ENCODE peak calls at places on chromosomes 11 and 22, in nine cellular contexts. One of them, this sample, is unnamed.

GRCh38 chr11:76795936-76796441 is 12.8 kb downstream of the TSKU start:
- DNase-seq in AG04450: no peak
- DNase-seq in PC-3: no peak
- DNase-seq in uterus: peak
- DNase-seq in brain microvascular endothelial cell: no peak
- DNase-seq in thoracic aorta: no peak
- DNase-seq in RWPE2: no peak
- DNase-seq in gastrocnemius medialis: no peak
- DNase-seq in fibroblast of lung: no peak
- DNase-seq in this sample: no peak

GRCh38 chr11:26344647-26345046 is 12.7 kb downstream of the ANO3 start:
- DNase-seq in RWPE2: no peak
- DNase-seq in uterus: no peak
- DNase-seq in thoracic aorta: no peak
- DNase-seq in fibroblast of lung: peak
- DNase-seq in gastrocnemius medialis: no peak
- DNase-seq in PC-3: no peak
- DNase-seq in AG04450: no peak
- DNase-seq in brain microvascular endothelial cell: no peak
- DNase-seq in this sample: peak

GRCh38 chr11:8658210-8658968 is 24.1 kb downstream of the TRIM66 start:
- DNase-seq in uterus: no peak
- DNase-seq in thoracic aorta: no peak
- DNase-seq in fibroblast of lung: peak
- DNase-seq in gastrocnemius medialis: no peak
- DNase-seq in AG04450: no peak
- DNase-seq in brain microvascular endothelial cell: no peak
- DNase-seq in RWPE2: no peak
- DNase-seq in PC-3: no peak
- DNase-seq in this sample: peak

GRCh38 chr22:40452730-40453487 is 82.5 kb downstream of the SGSM3 start:
- DNase-seq in thoracic aorta: no peak
- DNase-seq in uterus: no peak
- DNase-seq in PC-3: no peak
- DNase-seq in brain microvascular endothelial cell: no peak
- DNase-seq in gastrocnemius medialis: no peak
- DNase-seq in AG04450: no peak
- DNase-seq in RWPE2: no peak
- DNase-seq in fibroblast of lung: no peak
- DNase-seq in this sample: no peak

GRCh38 chr11:69033431-69033830 is 15.3 kb upstream of the TPCN2 start:
- DNase-seq in PC-3: no peak
- DNase-seq in AG04450: no peak
- DNase-seq in thoracic aorta: no peak
- DNase-seq in uterus: no peak
- DNase-seq in RWPE2: no peak
- DNase-seq in gastrocnemius medialis: no peak
- DNase-seq in brain microvascular endothelial cell: no peak
- DNase-seq in fibroblast of lung: no peak
- DNase-seq in this sample: no peak

GRCh38 chr11:43366597-43367121 is 7.9 kb downstream of the TTC17 start:
- DNase-seq in PC-3: no peak
- DNase-seq in brain microvascular endothelial cell: peak
- DNase-seq in AG04450: peak
- DNase-seq in uterus: no peak
- DNase-seq in thoracic aorta: no peak
- DNase-seq in gastrocnemius medialis: no peak
- DNase-seq in fibroblast of lung: peak
- DNase-seq in RWPE2: no peak
- DNase-seq in this sample: peak

GRCh38 chr22:27512283-27512761 is 289.2 kb downstream of the MN1 start:
- DNase-seq in PC-3: peak
- DNase-seq in fibroblast of lung: peak
- DNase-seq in uterus: peak
- DNase-seq in brain microvascular endothelial cell: peak
- DNase-seq in RWPE2: peak
- DNase-seq in AG04450: peak
- DNase-seq in thoracic aorta: peak
- DNase-seq in gastrocnemius medialis: peak
- DNase-seq in this sample: peak

GRCh38 chr11:11740081-11740702 is 101.6 kb upstream of the USP47 start:
- DNase-seq in uterus: no peak
- DNase-seq in brain microvascular endothelial cell: no peak
- DNase-seq in PC-3: no peak
- DNase-seq in thoracic aorta: no peak
- DNase-seq in fibroblast of lung: no peak
- DNase-seq in AG04450: no peak
- DNase-seq in gastrocnemius medialis: no peak
- DNase-seq in RWPE2: no peak
- DNase-seq in this sample: no peak

GRCh38 chr11:95115597-95115996 is 26.0 kb downstream of the ENDOD1 start:
- DNase-seq in PC-3: no peak
- DNase-seq in uterus: no peak
- DNase-seq in AG04450: no peak
- DNase-seq in fibroblast of lung: no peak
- DNase-seq in gastrocnemius medialis: no peak
- DNase-seq in RWPE2: no peak
- DNase-seq in brain microvascular endothelial cell: no peak
- DNase-seq in thoracic aorta: no peak
- DNase-seq in this sample: no peak

GRCh38 chr22:42977574-42977973 is 37.4 kb downstream of the PACSIN2 start:
- DNase-seq in fibroblast of lung: no peak
- DNase-seq in RWPE2: no peak
- DNase-seq in AG04450: no peak
- DNase-seq in gastrocnemius medialis: no peak
- DNase-seq in PC-3: no peak
- DNase-seq in brain microvascular endothelial cell: no peak
- DNase-seq in uterus: no peak
- DNase-seq in thoracic aorta: no peak
- DNase-seq in this sample: no peak

GRCh38 chr22:38347181-38347943 is 30.1 kb upstream of the CSNK1E start:
- DNase-seq in gastrocnemius medialis: peak
- DNase-seq in uterus: peak
- DNase-seq in fibroblast of lung: no peak
- DNase-seq in thoracic aorta: no peak
- DNase-seq in RWPE2: no peak
- DNase-seq in brain microvascular endothelial cell: no peak
- DNase-seq in AG04450: no peak
- DNase-seq in PC-3: no peak
- DNase-seq in this sample: no peak

GRCh38 chr11:30855383-30856006 is 269.3 kb upstream of the MPPED2 start:
- DNase-seq in RWPE2: no peak
- DNase-seq in AG04450: no peak
- DNase-seq in uterus: no peak
- DNase-seq in brain microvascular endothelial cell: no peak
- DNase-seq in gastrocnemius medialis: no peak
- DNase-seq in thoracic aorta: no peak
- DNase-seq in PC-3: peak
- DNase-seq in fibroblast of lung: peak
- DNase-seq in this sample: peak

GRCh38 chr11:95697614-95698408 is 91.8 kb downstream of the FAM76B start:
- DNase-seq in uterus: no peak
- DNase-seq in PC-3: no peak
- DNase-seq in thoracic aorta: no peak
- DNase-seq in fibroblast of lung: no peak
- DNase-seq in brain microvascular endothelial cell: no peak
- DNase-seq in RWPE2: no peak
- DNase-seq in AG04450: no peak
- DNase-seq in gastrocnemius medialis: no peak
- DNase-seq in this sample: no peak

GRCh38 chr22:45101828-45102227 is 61.9 kb upstream of the NUP50 start:
- DNase-seq in RWPE2: no peak
- DNase-seq in PC-3: peak
- DNase-seq in brain microvascular endothelial cell: peak
- DNase-seq in gastrocnemius medialis: peak
- DNase-seq in thoracic aorta: no peak
- DNase-seq in uterus: peak
- DNase-seq in AG04450: no peak
- DNase-seq in fibroblast of lung: peak
- DNase-seq in this sample: peak

GRCh38 chr11:91952056-91952455 is 272.6 kb upstream of the FAT3 start:
- DNase-seq in brain microvascular endothelial cell: no peak
- DNase-seq in uterus: no peak
- DNase-seq in AG04450: no peak
- DNase-seq in thoracic aorta: no peak
- DNase-seq in fibroblast of lung: no peak
- DNase-seq in PC-3: no peak
- DNase-seq in gastrocnemius medialis: no peak
- DNase-seq in RWPE2: no peak
- DNase-seq in this sample: no peak

GRCh38 chr11:119975561-119976152 is 162.3 kb downstream of the TRIM29 start:
- DNase-seq in gastrocnemius medialis: no peak
- DNase-seq in thoracic aorta: no peak
- DNase-seq in PC-3: no peak
- DNase-seq in AG04450: no peak
- DNase-seq in RWPE2: no peak
- DNase-seq in brain microvascular endothelial cell: no peak
- DNase-seq in fibroblast of lung: no peak
- DNase-seq in uterus: no peak
- DNase-seq in this sample: no peak

GRCh38 chr11:19121646-19122045 is 4.7 kb downstream of the ZDHHC13 start:
- DNase-seq in thoracic aorta: no peak
- DNase-seq in RWPE2: no peak
- DNase-seq in uterus: no peak
- DNase-seq in fibroblast of lung: no peak
- DNase-seq in PC-3: peak
- DNase-seq in AG04450: no peak
- DNase-seq in gastrocnemius medialis: no peak
- DNase-seq in brain microvascular endothelial cell: peak
- DNase-seq in this sample: no peak

GRCh38 chr11:34570584-34570983 is 50.3 kb upstream of the EHF start:
- DNase-seq in fibroblast of lung: no peak
- DNase-seq in RWPE2: no peak
- DNase-seq in thoracic aorta: no peak
- DNase-seq in brain microvascular endothelial cell: no peak
- DNase-seq in uterus: no peak
- DNase-seq in AG04450: no peak
- DNase-seq in PC-3: peak
- DNase-seq in gastrocnemius medialis: no peak
- DNase-seq in this sample: peak

GRCh38 chr11:48193876-48194275 is 22.7 kb upstream of the OR4B1 start:
- DNase-seq in uterus: no peak
- DNase-seq in RWPE2: no peak
- DNase-seq in thoracic aorta: no peak
- DNase-seq in gastrocnemius medialis: no peak
- DNase-seq in brain microvascular endothelial cell: peak
- DNase-seq in PC-3: peak
- DNase-seq in AG04450: peak
- DNase-seq in fibroblast of lung: peak
- DNase-seq in this sample: peak

GRCh38 chr11:129770993-129771392 is 44.7 kb upstream of the TMEM45B start:
- DNase-seq in AG04450: no peak
- DNase-seq in gastrocnemius medialis: no peak
- DNase-seq in thoracic aorta: no peak
- DNase-seq in RWPE2: no peak
- DNase-seq in uterus: no peak
- DNase-seq in PC-3: no peak
- DNase-seq in brain microvascular endothelial cell: no peak
- DNase-seq in fibroblast of lung: no peak
- DNase-seq in this sample: no peak

GRCh38 chr11:75576017-75576416 is 14.0 kb downstream of the SERPINH1 start:
- DNase-seq in PC-3: no peak
- DNase-seq in fibroblast of lung: no peak
- DNase-seq in uterus: no peak
- DNase-seq in brain microvascular endothelial cell: no peak
- DNase-seq in AG04450: no peak
- DNase-seq in thoracic aorta: no peak
- DNase-seq in RWPE2: no peak
- DNase-seq in gastrocnemius medialis: no peak
- DNase-seq in this sample: no peak

DNA sequence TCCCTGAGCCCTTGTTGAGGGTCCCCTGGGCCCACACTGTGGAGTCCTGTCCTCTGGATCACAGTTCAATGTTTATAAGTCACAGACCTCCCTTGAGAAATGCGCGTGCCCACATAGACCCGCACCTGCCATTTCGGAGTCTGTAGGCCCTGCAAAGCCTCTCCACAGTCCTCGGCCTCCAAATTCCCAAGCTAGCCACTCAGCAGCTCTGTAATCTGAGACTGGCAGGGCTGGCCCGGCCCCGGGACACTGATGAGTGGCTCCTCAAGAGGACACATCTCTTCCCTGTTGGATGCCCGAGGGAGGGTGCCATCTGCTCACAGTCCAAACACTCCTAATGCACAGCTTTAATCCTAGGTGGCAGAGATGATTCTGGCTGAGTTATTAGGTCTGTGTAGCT is 39.1 kb downstream of the B3GAT1 start:
- DNase-seq in fibroblast of lung: no peak
- DNase-seq in AG04450: no peak
- DNase-seq in PC-3: no peak
- DNase-seq in thoracic aorta: no peak
- DNase-seq in gastrocnemius medialis: no peak
- DNase-seq in RWPE2: no peak
- DNase-seq in brain microvascular endothelial cell: no peak
- DNase-seq in uterus: no peak
- DNase-seq in this sample: no peak
- TF ChIP-seq CTCF in fibroblast of lung: no peak
- TF ChIP-seq CTCF in AG04450: no peak
- TF ChIP-seq CTCF in PC-3: no peak
- TF ChIP-seq CTCF in thoracic aorta: no peak
- TF ChIP-seq CTCF in gastrocnemius medialis: no peak
- TF ChIP-seq CTCF in RWPE2: no peak
- TF ChIP-seq CTCF in brain microvascular endothelial cell: no peak
- TF ChIP-seq CTCF in uterus: no peak
- TF ChIP-seq CTCF in this sample: no peak

GRCh38 chr11:62926669-62927455 is 5.7 kb upstream of the CHRM1 start:
- DNase-seq in thoracic aorta: no peak
- DNase-seq in gastrocnemius medialis: no peak
- DNase-seq in AG04450: no peak
- DNase-seq in PC-3: no peak
- DNase-seq in uterus: no peak
- DNase-seq in fibroblast of lung: no peak
- DNase-seq in RWPE2: no peak
- DNase-seq in brain microvascular endothelial cell: no peak
- DNase-seq in this sample: no peak
- H3K4me3 ChIP-seq in thoracic aorta: peak
- H3K4me3 ChIP-seq in gastrocnemius medialis: peak
- H3K4me3 ChIP-seq in AG04450: no peak
- H3K4me3 ChIP-seq in PC-3: no peak
- H3K4me3 ChIP-seq in uterus: no peak
- H3K4me3 ChIP-seq in fibroblast of lung: no peak
- H3K4me3 ChIP-seq in RWPE2: no peak
- H3K4me3 ChIP-seq in brain microvascular endothelial cell: no peak
- H3K4me3 ChIP-seq in this sample: no peak

GRCh38 chr11:115170133-115170815 is 333.9 kb downstream of the CADM1 start:
- DNase-seq in PC-3: peak
- DNase-seq in AG04450: no peak
- DNase-seq in brain microvascular endothelial cell: peak
- DNase-seq in uterus: no peak
- DNase-seq in thoracic aorta: no peak
- DNase-seq in fibroblast of lung: peak
- DNase-seq in gastrocnemius medialis: no peak
- DNase-seq in RWPE2: no peak
- DNase-seq in this sample: peak
- TF ChIP-seq CTCF in PC-3: peak
- TF ChIP-seq CTCF in AG04450: peak
- TF ChIP-seq CTCF in brain microvascular endothelial cell: peak
- TF ChIP-seq CTCF in uterus: peak
- TF ChIP-seq CTCF in thoracic aorta: peak
- TF ChIP-seq CTCF in fibroblast of lung: peak
- TF ChIP-seq CTCF in gastrocnemius medialis: peak
- TF ChIP-seq CTCF in RWPE2: peak
- TF ChIP-seq CTCF in this sample: peak

GRCh38 chr11:126465573-126466287 is 110.2 kb downstream of the ST3GAL4 start:
- DNase-seq in thoracic aorta: no peak
- DNase-seq in brain microvascular endothelial cell: no peak
- DNase-seq in gastrocnemius medialis: no peak
- DNase-seq in fibroblast of lung: no peak
- DNase-seq in RWPE2: no peak
- DNase-seq in PC-3: no peak
- DNase-seq in AG04450: no peak
- DNase-seq in uterus: no peak
- DNase-seq in this sample: no peak
- H3K4me3 ChIP-seq in thoracic aorta: peak
- H3K4me3 ChIP-seq in brain microvascular endothelial cell: no peak
- H3K4me3 ChIP-seq in gastrocnemius medialis: no peak
- H3K4me3 ChIP-seq in fibroblast of lung: no peak
- H3K4me3 ChIP-seq in RWPE2: no peak
- H3K4me3 ChIP-seq in PC-3: no peak
- H3K4me3 ChIP-seq in AG04450: no peak
- H3K4me3 ChIP-seq in uterus: no peak
- H3K4me3 ChIP-seq in this sample: no peak

This sample was measured in fibroblast of mammary gland.